ENCODE peak calls at places on chromosome 1, in ten cellular contexts. I is GM20000; E is activated T-helper 1 cell treated with anti-CD3 and anti-CD28 coated beads, Interleukin-2, amount 50 U/mL, for 16 hours; P is Right ventricle myocardium superior; J is nephron progenitor cell; O is lower lobe of right lung; R is neural crest cell; S is epithelial cell of prostate; Z is left ventricle myocardium inferior; H is RWPE2. D is an unnamed sample.

GRCh38 chr1:172279951-172280350 is 140.5 kb upstream of the C1orf105 start:
- DNase-seq in I (no peak), E (no peak), P (no peak), J (no peak), O (no peak), R (no peak), S (no peak), Z (no peak), H (no peak), D (no peak)

GRCh38 chr1:183070923-183071618 is 47.9 kb downstream of the LAMC1 start:
- DNase-seq in I (peak), E (no peak), P (no peak), J (no peak), O (no peak), R (no peak), S (no peak), Z (no peak), H (no peak), D (peak)

GRCh38 chr1:156592158-156592909 is 758 bp downstream of the NAXE start:
- DNase-seq in I (no peak), E (no peak), P (no peak), J (no peak), O (no peak), R (no peak), S (no peak), Z (no peak), H (no peak), D (no peak)

GRCh38 chr1:153565529-153566374 is at the start of gene S100A2:
- DNase-seq in I (no peak), E (no peak), P (no peak), J (no peak), O (peak), R (no peak), S (peak), Z (no peak), H (peak), D (peak)

GRCh38 chr1:206021796-206022365 is 1.8 kb downstream of the CTSE start:
- DNase-seq in I (no peak), E (no peak), P (no peak), J (no peak), O (no peak), R (no peak), S (no peak), Z (no peak), H (no peak), D (no peak)

GRCh38 chr1:119947468-119947867 is 51.2 kb upstream of the ADAM30 start:
- DNase-seq in I (no peak), E (no peak), P (no peak), J (no peak), O (no peak), R (no peak), S (peak), Z (no peak), H (no peak), D (no peak)

GRCh38 chr1:155744711-155745283 is 55.9 kb downstream of the DAP3 start:
- DNase-seq in I (no peak), E (no peak), P (no peak), J (no peak), O (no peak), R (no peak), S (no peak), Z (no peak), H (no peak), D (no peak)

GRCh38 chr1:209207701-209208286 is 375.7 kb upstream of the CAMK1G start:
- DNase-seq in I (peak), E (no peak), P (peak), J (peak), O (peak), R (peak), S (no peak), Z (peak), H (no peak), D (peak)

GRCh38 chr1:17213433-17214148 is 8.7 kb downstream of the PADI1 start:
- DNase-seq in I (no peak), E (no peak), P (peak), J (no peak), O (no peak), R (no peak), S (no peak), Z (no peak), H (no peak), D (no peak)

GRCh38 chr1:5389101-5389885 is 602.9 kb downstream of the NPHP4 start:
- DNase-seq in I (no peak), E (no peak), P (no peak), J (no peak), O (no peak), R (no peak), S (no peak), Z (no peak), H (no peak), D (no peak)

GRCh38 chr1:245997471-245998258 is 509.4 kb downstream of the SMYD3 start:
- DNase-seq in I (no peak), E (no peak), P (peak), J (no peak), O (no peak), R (no peak), S (peak), Z (peak), H (no peak), D (no peak)

GRCh38 chr1:32044246-32044645 is 28.5 kb upstream of the TMEM39B start:
- DNase-seq in I (no peak), E (no peak), P (no peak), J (no peak), O (no peak), R (no peak), S (no peak), Z (no peak), H (no peak), D (no peak)

GRCh38 chr1:32798191-32798590 is 19.0 kb downstream of the YARS1 start:
- DNase-seq in I (no peak), E (no peak), P (no peak), J (no peak), O (no peak), R (no peak), S (peak), Z (no peak), H (no peak), D (no peak)

GRCh38 chr1:201423655-201424610 is 2.4 kb upstream of the TNNI1 start:
- DNase-seq in I (no peak), E (no peak), P (no peak), J (no peak), O (no peak), R (no peak), S (no peak), Z (no peak), H (no peak), D (no peak)

GRCh38 chr1:213940947-213941346 is 46.8 kb upstream of the PROX1 start:
- DNase-seq in I (no peak), E (no peak), P (no peak), J (no peak), O (no peak), R (no peak), S (no peak), Z (no peak), H (no peak), D (no peak)